ENCODE peak calls at places on chromosome 1, in ten cellular contexts. B, Y, X, S, N, W, T, P, D and M are unnamed samples.
A peak's percentile ranks its signal among the peaks of the same experiment; 100 is the strongest.

GRCh38 chr1:42135426-42135825 is 17.8 kb upstream of the GUCA2B start:
- DNase-seq in W (peak; percentile 14), S (no peak), N (no peak), D (no peak), P (no peak), T (no peak), B (no peak), Y (no peak), X (no peak), M (no peak)

GRCh38 chr1:241839369-241839990 is 8.5 kb upstream of the EXO1 start:
- DNase-seq in W (no peak), S (no peak), B (no peak), P (no peak), T (no peak), N (no peak), X (no peak), Y (no peak), D (no peak), M (no peak)

GRCh38 chr1:5955479-5955977 is 36.7 kb downstream of the NPHP4 start:
- DNase-seq in W (no peak), D (no peak), X (no peak), S (no peak), T (no peak), N (no peak), P (no peak), B (no peak), Y (no peak), M (no peak)

GRCh38 chr1:161934278-161934608 is 89.4 kb downstream of the OLFML2B start:
- DNase-seq in N (no peak), B (no peak), W (no peak), Y (no peak), P (no peak), D (no peak), T (no peak), X (no peak), S (no peak), M (no peak)

GRCh38 chr1:68231627-68232303 is 558 bp downstream of the WLS start:
- DNase-seq in B (peak; percentile 25), W (peak; percentile 80), Y (peak; percentile 77), S (no peak), T (no peak), P (peak; percentile 72), D (peak; percentile 64), X (peak; percentile 76), N (no peak), M (no peak)

GRCh38 chr1:8042134-8042533 is 16.0 kb upstream of the ERRFI1 start:
- DNase-seq in T (no peak), B (no peak), D (no peak), Y (no peak), N (no peak), W (no peak), X (no peak), P (no peak), S (no peak), M (no peak)

GRCh38 chr1:222891578-222891977 is 76.7 kb downstream of the DISP1 start:
- DNase-seq in T (no peak), S (no peak), P (no peak), Y (no peak), X (no peak), B (no peak), W (no peak), N (no peak), D (no peak), M (no peak)

GRCh38 chr1:9442266-9442846 is 96.9 kb upstream of the SLC25A33 start:
- DNase-seq in T (no peak), P (peak; percentile 50), N (no peak), Y (no peak), B (no peak), W (peak; percentile 25), S (no peak), D (no peak), X (peak; percentile 70), M (no peak)

GRCh38 chr1:1847061-1847460 is 43.8 kb downstream of the GNB1 start:
- DNase-seq in T (no peak), Y (no peak), B (no peak), X (peak; percentile 63), S (no peak), D (no peak), W (no peak), P (peak; percentile 59), N (no peak), M (no peak)
- H3K27ac ChIP-seq in T (no peak overlapping the region), Y (peak overlapping the region; percentile 57), B (peak overlapping the region; percentile 30), X (peak overlapping the region; percentile 46), S (peak overlapping the region; percentile 30), D (peak overlapping the region; percentile 31), W (peak overlapping the region; percentile 7), P (peak overlapping the region; percentile 45), N (no peak overlapping the region), M (peak overlapping the region; percentile 52)

GRCh38 chr1:88984553-88984945 is 7.9 kb downstream of the KYAT3 start:
- DNase-seq in W (peak; percentile 35), T (no peak), X (no peak), N (no peak), P (no peak), B (no peak), Y (no peak), S (no peak), D (no peak), M (no peak)
- H3K27ac ChIP-seq in W (peak overlapping the region; percentile 77), T (peak overlapping the region; percentile 47), X (peak overlapping the region; percentile 49), N (peak overlapping the region; percentile 61), P (no peak overlapping the region), B (no peak overlapping the region), Y (peak overlapping the region; percentile 37), S (peak overlapping the region; percentile 52), D (no peak overlapping the region), M (peak overlapping the region; percentile 56)

GRCh38 chr1:206696812-206697585 is 12.3 kb downstream of the MAPKAPK2 start:
- DNase-seq in Y (no peak), W (no peak), S (no peak), T (no peak), X (no peak), N (no peak), P (no peak), D (no peak), B (no peak), M (no peak)
- H3K27ac ChIP-seq in Y (peak overlapping the region; percentile 69), W (no peak overlapping the region), S (no peak overlapping the region), T (no peak overlapping the region), X (peak overlapping the region; percentile 9), N (no peak overlapping the region), P (no peak overlapping the region), D (peak overlapping the region; percentile 98), B (no peak overlapping the region), M (no peak overlapping the region)

DNA sequence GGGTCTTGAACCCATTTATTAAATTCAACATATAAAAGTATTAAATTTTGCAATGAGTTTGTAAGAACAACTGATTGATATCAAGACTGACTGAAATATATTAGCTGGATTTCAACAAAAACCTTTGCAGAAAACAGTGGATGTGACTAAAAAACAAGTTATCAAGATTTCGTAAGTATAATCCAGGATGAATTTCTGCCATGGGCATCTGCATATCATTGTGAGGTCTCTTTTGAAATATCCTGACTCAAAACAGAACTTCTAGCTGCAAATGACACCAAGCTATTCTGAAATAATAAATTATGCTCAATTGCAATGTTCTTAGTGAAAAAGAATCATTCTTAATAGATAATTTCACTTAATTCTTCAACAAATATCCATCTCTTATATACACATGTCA is 52.7 kb downstream of the CD34 start:
- DNase-seq in P (no peak), Y (no peak), D (no peak), S (no peak), W (peak; percentile 36), X (no peak), N (no peak), B (no peak), T (no peak), M (no peak)
- H3K27ac ChIP-seq in P (no peak overlapping the region), Y (no peak overlapping the region), D (no peak overlapping the region), S (peak overlapping the region; percentile 42), W (no peak overlapping the region), X (no peak overlapping the region), N (no peak overlapping the region), B (no peak overlapping the region), T (no peak overlapping the region), M (no peak overlapping the region)

GRCh38 chr1:2583331-2583791 is 3.2 kb upstream of the PRXL2B start:
- DNase-seq in B (no peak), Y (peak; percentile 14), T (no peak), S (peak; percentile 78), P (peak; percentile 39), D (no peak), N (peak; percentile 50), X (no peak), W (peak; percentile 19), M (no peak)
- H3K27ac ChIP-seq in B (no peak overlapping the region), Y (no peak overlapping the region), T (peak overlapping the region; percentile 95), S (peak overlapping the region; percentile 99), P (no peak overlapping the region), D (no peak overlapping the region), N (no peak overlapping the region), X (no peak overlapping the region), W (no peak overlapping the region), M (peak overlapping the region; percentile 8)

GRCh38 chr1:31529999-31530705 is 46.2 kb upstream of the TINAGL1 start:
- DNase-seq in W (peak; percentile 39), T (no peak), D (no peak), B (no peak), Y (no peak), P (no peak), X (no peak), N (no peak), S (no peak), M (no peak)
- H3K27ac ChIP-seq in W (no peak overlapping the region), T (no peak overlapping the region), D (no peak overlapping the region), B (no peak overlapping the region), Y (no peak overlapping the region), P (no peak overlapping the region), X (no peak overlapping the region), N (no peak overlapping the region), S (no peak overlapping the region), M (no peak overlapping the region)

GRCh38 chr1:235075955-235076308 is 52.7 kb downstream of the TOMM20 start:
- DNase-seq in N (no peak), X (no peak), P (no peak), Y (no peak), T (no peak), D (no peak), B (no peak), S (no peak), W (no peak), M (no peak)
- H3K27ac ChIP-seq in N (peak overlapping the region; percentile 88), X (peak overlapping the region; percentile 97), P (no peak overlapping the region), Y (peak overlapping the region; percentile 94), T (no peak overlapping the region), D (peak overlapping the region; percentile 96), B (peak overlapping the region; percentile 89), S (peak overlapping the region; percentile 80), W (peak overlapping the region; percentile 99), M (peak overlapping the region; percentile 87)

GRCh38 chr1:36204347-36204909 is 19.8 kb upstream of the THRAP3 start:
- DNase-seq in T (no peak), B (peak; percentile 28), X (peak; percentile 35), P (no peak), S (no peak), N (no peak), D (peak; percentile 55), W (peak; percentile 24), Y (peak; percentile 63), M (no peak)
- H3K27ac ChIP-seq in T (no peak overlapping the region), B (peak overlapping the region; percentile 91), X (peak overlapping the region; percentile 73), P (no peak overlapping the region), S (no peak overlapping the region), N (no peak overlapping the region), D (peak overlapping the region; percentile 91), W (no peak overlapping the region), Y (peak overlapping the region; percentile 88), M (peak overlapping the region; percentile 90)

DNA sequence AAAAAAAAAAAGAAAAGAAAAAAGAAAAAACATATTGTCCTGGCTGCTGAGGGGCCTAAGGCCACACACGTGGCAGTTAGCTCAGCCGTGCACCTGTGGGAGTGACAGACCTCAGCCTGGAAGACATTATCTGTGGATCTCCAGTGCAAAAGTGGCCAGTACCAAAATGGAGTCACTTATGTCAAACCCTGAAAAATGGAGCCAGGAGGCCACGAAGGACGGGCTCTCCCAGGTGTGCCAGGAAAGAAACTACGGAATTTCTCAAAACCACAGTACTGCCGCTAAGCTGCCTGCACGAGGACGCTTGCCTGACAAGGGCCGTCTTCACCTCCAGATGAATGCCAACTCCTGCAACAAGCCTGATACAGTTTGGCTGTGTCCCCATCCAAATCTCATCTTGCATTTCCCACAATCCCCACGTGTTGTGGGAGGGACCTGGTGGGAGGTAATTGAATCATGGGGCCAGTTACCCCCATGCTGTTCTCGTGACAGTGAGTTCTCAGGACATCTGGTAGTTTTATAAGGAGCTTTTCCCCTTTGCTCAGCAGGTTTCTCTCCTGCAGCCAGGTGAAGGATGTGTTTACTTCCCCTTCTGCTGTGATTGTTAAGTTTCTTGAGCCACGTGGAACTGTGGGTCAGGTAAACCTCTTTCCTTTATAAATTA is 5.3 kb upstream of the MIB2 start:
- DNase-seq in T (no peak), S (no peak), B (no peak), D (no peak), N (peak; percentile 10), P (no peak), X (no peak), W (no peak), Y (no peak), M (no peak)
- H3K27ac ChIP-seq in T (no peak overlapping the region), S (no peak overlapping the region), B (no peak overlapping the region), D (no peak overlapping the region), N (peak overlapping the region; percentile 85), P (no peak overlapping the region), X (no peak overlapping the region), W (no peak overlapping the region), Y (no peak overlapping the region), M (no peak overlapping the region)